ENCODE peak calls at places on chromosome 3, in four cellular contexts. W, Q, V and Y are unnamed samples.

GRCh38 chr3:72797773-72798543 is 50.3 kb downstream of the SHQ1 start:
- DNase-seq in W (no peak), Q (no peak), V (no peak), Y (no peak)

GRCh38 chr3:38590521-38590920 is 59.0 kb downstream of the SCN5A start:
- DNase-seq in W (no peak), Q (peak; percentile 17), V (no peak), Y (no peak)

GRCh38 chr3:100041328-100041749 is 73.0 kb downstream of the FILIP1L start:
- DNase-seq in W (no peak), Q (no peak), V (no peak), Y (no peak)

GRCh38 chr3:56851966-56852884 is 50.5 kb upstream of the ARHGEF3 start:
- DNase-seq in W (peak; percentile 64), Q (no peak), V (no peak), Y (no peak)

GRCh38 chr3:66297917-66298316 is 77.1 kb downstream of the SLC25A26 start:
- DNase-seq in W (no peak), Q (no peak), V (no peak), Y (no peak)

GRCh38 chr3:123283657-123284398 is 82.1 kb downstream of the SEC22A start:
- DNase-seq in W (no peak), Q (peak; percentile 20), V (no peak), Y (no peak)

GRCh38 chr3:171953300-171954022 is 85.9 kb upstream of the FNDC3B start:
- DNase-seq in W (no peak), Q (no peak), V (no peak), Y (no peak)

GRCh38 chr3:10444511-10444910 is 60.9 kb downstream of the ATP2B2 start:
- DNase-seq in W (no peak), Q (no peak), V (no peak), Y (no peak)

GRCh38 chr3:107690522-107691138 is 167.9 kb downstream of the BBX start:
- DNase-seq in W (no peak), Q (no peak), V (no peak), Y (no peak)

GRCh38 chr3:73143401-73143800 is 81.9 kb downstream of the EBLN2 start:
- DNase-seq in W (no peak), Q (no peak), V (no peak), Y (no peak)

GRCh38 chr3:157494581-157495281 is 8.5 kb downstream of the VEPH1 start:
- DNase-seq in W (no peak), Q (no peak), V (no peak), Y (no peak)

GRCh38 chr3:127589600-127590281 is 792 bp downstream of the TPRA1 start:
- DNase-seq in W (no peak), Q (peak; percentile 72), V (no peak), Y (peak; percentile 82)

GRCh38 chr3:27722957-27723802 is 1.1 kb upstream of the EOMES start:
- DNase-seq in W (no peak), Q (peak; percentile 89), V (no peak), Y (no peak)

GRCh38 chr3:5162102-5162501 is 25.4 kb upstream of the EDEM1 start:
- DNase-seq in W (no peak), Q (no peak), V (no peak), Y (no peak)

GRCh38 chr3:187888658-187889057 is 143.4 kb upstream of the BCL6 start:
- DNase-seq in W (no peak), Q (no peak), V (no peak), Y (no peak)

GRCh38 chr3:33919721-33920120 is 121.3 kb downstream of the PDCD6IP start:
- DNase-seq in W (no peak), Q (peak; percentile 38), V (no peak), Y (no peak)
- H3K4me3 ChIP-seq in W (no peak overlapping the region), Q (no peak overlapping the region), V (no peak overlapping the region), Y (no peak overlapping the region)

GRCh38 chr3:12423131-12423530 is 61.1 kb upstream of the TSEN2 start:
- DNase-seq in W (no peak), Q (no peak), V (no peak), Y (no peak)

GRCh38 chr3:12425850-12426579 is 58.3 kb upstream of the TSEN2 start:
- DNase-seq in W (no peak), Q (peak; percentile 78), V (no peak), Y (no peak)

GRCh38 chr3:12427551-12427950 is 56.7 kb upstream of the TSEN2 start:
- DNase-seq in W (no peak), Q (no peak), V (no peak), Y (no peak)

GRCh38 chr3:12423918-12424634 is 60.2 kb upstream of the TSEN2 start:
- DNase-seq in W (no peak), Q (no peak), V (no peak), Y (no peak)

GRCh38 chr3:12424635-12425319 is 59.5 kb upstream of the TSEN2 start:
- DNase-seq in W (no peak), Q (peak; percentile 49), V (no peak), Y (no peak)
- H3K4me3 ChIP-seq in W (no peak overlapping the region), Q (no peak overlapping the region), V (no peak overlapping the region), Y (no peak overlapping the region)

GRCh38 chr3:24389108-24390090 is 105.3 kb downstream of the THRB start:
- DNase-seq in W (no peak), Q (no peak), V (no peak), Y (no peak)
- H3K4me3 ChIP-seq in W (no peak overlapping the region), Q (no peak overlapping the region), V (no peak overlapping the region), Y (no peak overlapping the region)

DNA sequence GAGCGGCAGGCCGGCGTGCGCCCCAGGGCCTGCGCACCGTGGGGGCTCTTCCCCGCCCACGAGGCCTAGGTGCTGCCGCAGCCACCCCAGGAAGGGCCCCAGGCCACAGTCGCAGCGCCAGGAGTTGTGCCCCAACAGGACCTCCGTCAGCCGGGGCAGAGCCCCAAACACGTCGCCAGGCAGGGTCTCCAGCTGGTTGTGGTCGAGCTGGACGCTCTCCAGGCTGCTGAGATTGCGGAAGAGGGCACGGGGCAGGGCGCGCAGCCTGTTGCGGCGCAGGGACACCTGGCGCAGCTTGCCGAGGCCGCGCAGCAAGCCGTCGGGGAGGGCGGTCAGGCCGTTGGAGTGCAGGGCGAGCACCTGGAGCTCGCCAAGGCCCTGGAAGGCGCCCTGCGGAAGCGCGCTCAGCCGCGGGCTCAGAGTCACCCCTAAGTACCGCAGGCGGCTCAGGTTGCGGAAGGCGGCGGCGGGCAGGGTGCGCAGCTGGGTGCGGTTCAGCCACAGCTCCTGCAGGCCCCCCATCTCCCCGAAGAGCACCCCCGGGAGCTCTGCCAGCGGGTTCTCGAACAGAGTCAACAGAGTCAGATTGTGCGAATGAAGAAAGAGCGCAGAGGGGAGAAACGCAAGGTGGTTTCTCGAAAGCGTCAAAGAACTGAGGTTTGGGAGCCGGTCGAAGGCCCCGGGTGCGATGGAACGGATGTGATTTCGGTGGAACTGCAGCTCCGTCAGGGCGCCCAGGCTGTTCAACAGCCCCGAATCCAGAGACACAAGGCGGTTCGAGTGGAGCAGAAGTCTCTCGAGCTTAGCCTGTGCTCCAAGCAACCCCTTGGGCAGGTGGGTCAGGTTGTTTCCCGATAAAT is 1.9 kb downstream of the GP5 start:
- DNase-seq in W (no peak), Q (peak; percentile 82), V (no peak), Y (no peak)
- H3K4me3 ChIP-seq in W (peak overlapping the region; percentile 43), Q (peak overlapping the region; percentile 35), V (no peak overlapping the region), Y (peak overlapping the region; percentile 11)

GRCh38 chr3:46208167-46208704 is at the start of gene CCR1:
- DNase-seq in W (no peak), Q (peak; percentile 85), V (no peak), Y (peak; percentile 66)
- H3K4me3 ChIP-seq in W (no peak within 1 kb of the TSS), Q (no peak within 1 kb of the TSS), V (peak within 1 kb of the TSS; percentile 5), Y (peak within 1 kb of the TSS; percentile 55)